ENCODE peak calls at places on chromosomes 7 and 10, in eight cellular contexts. I is CD8-positive, alpha-beta memory T cell; S is IMR-90; T is heart left ventricle; K is aorta; D is right lobe of liver; R is right atrium auricular region; Z is CD8-positive, alpha-beta T cell. B is an unnamed sample. For H3K27me3 and H3K4me1, the result is how much of the 10 kb centered on the place peaks cover.

GRCh38 chr7:2944729-2945128 is 98.9 kb downstream of the CARD11 start:
- DNase-seq in I (no peak), S (no peak), T (no peak), K (no peak), D (no peak), R (no peak), Z (no peak), B (no peak)

GRCh38 chr7:816751-817671 is 15.3 kb upstream of the SUN1 start:
- DNase-seq in I (peak), S (no peak), T (no peak), K (peak), D (no peak), R (no peak), Z (no peak), B (no peak)

GRCh38 chr7:16743207-16743606 is 10.3 kb upstream of the TSPAN13 start:
- DNase-seq in I (no peak), S (peak), T (no peak), K (no peak), D (no peak), R (no peak), Z (no peak), B (no peak)

GRCh38 chr7:97555845-97556431 is 175.9 kb upstream of the TAC1 start:
- DNase-seq in I (no peak), S (no peak), T (no peak), K (no peak), D (no peak), R (no peak), Z (no peak), B (no peak)

GRCh38 chr10:132482090-132482489 is 55.5 kb upstream of the INPP5A start:
- DNase-seq in I (no peak), S (peak), T (no peak), K (peak), D (no peak), R (no peak), Z (no peak), B (no peak)

GRCh38 chr7:30505174-30505697 is 607 bp upstream of the GGCT start:
- DNase-seq in I (no peak), S (no peak), T (no peak), K (no peak), D (no peak), R (no peak), Z (no peak), B (no peak)

GRCh38 chr7:123367508-123368122 is 166.8 kb downstream of the IQUB start:
- DNase-seq in I (no peak), S (no peak), T (no peak), K (no peak), D (no peak), R (no peak), Z (no peak), B (no peak)

GRCh38 chr7:107007004-107007891 is 37.3 kb upstream of the PRKAR2B start:
- DNase-seq in I (no peak), S (no peak), T (peak), K (no peak), D (no peak), R (no peak), Z (no peak), B (no peak)

GRCh38 chr7:27198871-27199801 is 755 bp downstream of the HOXA13 start:
- DNase-seq in I (no peak), S (no peak), T (no peak), K (peak), D (peak), R (no peak), Z (peak), B (no peak)

GRCh38 chr10:72738476-72738875 is 46.5 kb downstream of the MCU start:
- DNase-seq in I (no peak), S (no peak), T (peak), K (no peak), D (no peak), R (no peak), Z (no peak), B (no peak)

GRCh38 chr7:75042299-75042698 is 31.3 kb downstream of the RCC1L start:
- DNase-seq in I (no peak), S (no peak), T (no peak), K (peak), D (no peak), R (no peak), Z (no peak), B (no peak)

GRCh38 chr10:33715303-33715702 is 380.8 kb upstream of the NRP1 start:
- DNase-seq in I (no peak), S (no peak), T (peak), K (no peak), D (no peak), R (no peak), Z (no peak), B (peak)

GRCh38 chr10:15370741-15371701 is at the start of gene FAM171A1:
- DNase-seq in I (peak), S (peak), T (peak), K (peak), D (peak), R (no peak), Z (peak), B (no peak)

GRCh38 chr7:44042221-44042620 is 2.3 kb upstream of the DBNL start:
- DNase-seq in I (no peak), S (no peak), T (no peak), K (no peak), D (no peak), R (no peak), Z (no peak), B (no peak)

GRCh38 chr10:63798599-63799498 is 277.6 kb downstream of the REEP3 start:
- DNase-seq in I (no peak), S (peak), T (peak), K (peak), D (no peak), R (peak), Z (no peak), B (peak)

GRCh38 chr10:73780966-73781365 is 882 bp upstream of the CHCHD1 start:
- DNase-seq in I (no peak), S (peak), T (no peak), K (no peak), D (no peak), R (no peak), Z (no peak), B (no peak)

GRCh38 chr7:130735273-130735716 is 1.3 kb upstream of the KLF14 start:
- DNase-seq in I (no peak), S (no peak), T (no peak), K (no peak), D (no peak), R (no peak), Z (no peak), B (no peak)

GRCh38 chr7:130736298-130736900 is 2.4 kb upstream of the KLF14 start:
- DNase-seq in I (no peak), S (no peak), T (no peak), K (no peak), D (no peak), R (no peak), Z (no peak), B (no peak)

GRCh38 chr7:130732980-130733865 is 784 bp downstream of the KLF14 start:
- DNase-seq in I (peak), S (peak), T (no peak), K (no peak), D (peak), R (no peak), Z (no peak), B (peak)

GRCh38 chr7:130733866-130734524 is at the start of gene KLF14:
- DNase-seq in I (peak), S (no peak), T (no peak), K (no peak), D (peak), R (no peak), Z (peak), B (no peak)

GRCh38 chr7:130734525-130735272 is 692 bp upstream of the KLF14 start:
- DNase-seq in I (peak), S (peak), T (no peak), K (no peak), D (no peak), R (no peak), Z (no peak), B (no peak)
- H3K27me3 ChIP-seq in I (under half), S (half or more), T (half or more), K (under half), D (under half), R (under half), Z (under half), B (under half)

GRCh38 chr7:90835861-90836260 is 239.7 kb downstream of the CDK14 start:
- DNase-seq in I (no peak), S (no peak), T (no peak), K (no peak), D (no peak), R (no peak), Z (no peak), B (no peak)

GRCh38 chr7:90834771-90835170 is 238.7 kb downstream of the CDK14 start:
- DNase-seq in I (no peak), S (no peak), T (no peak), K (no peak), D (no peak), R (no peak), Z (no peak), B (no peak)

GRCh38 chr7:90838799-90839198 is 242.7 kb downstream of the CDK14 start:
- DNase-seq in I (no peak), S (no peak), T (no peak), K (no peak), D (no peak), R (no peak), Z (no peak), B (no peak)

GRCh38 chr7:90839892-90840291 is 243.8 kb downstream of the CDK14 start:
- DNase-seq in I (no peak), S (no peak), T (no peak), K (no peak), D (no peak), R (no peak), Z (no peak), B (no peak)

DNA sequence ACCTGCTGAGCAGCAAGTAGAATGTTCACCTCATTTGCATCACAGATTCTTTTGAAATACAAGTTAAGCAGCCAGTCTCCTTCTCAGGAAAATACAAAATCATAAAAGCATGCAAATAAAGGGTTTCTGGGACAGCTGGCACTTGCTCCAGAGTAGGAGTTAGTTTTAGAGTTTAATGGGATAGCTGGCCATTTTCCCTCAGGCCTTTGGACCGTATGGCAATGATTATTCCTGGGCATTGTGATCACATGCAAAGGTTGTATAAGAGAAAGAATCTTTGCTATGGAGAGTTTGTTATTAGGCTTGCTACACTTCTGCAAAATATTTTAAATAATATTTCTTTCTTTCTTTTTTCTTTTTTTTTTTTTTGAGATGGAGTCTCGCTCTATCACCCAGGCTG is 240.8 kb downstream of the CDK14 start:
- DNase-seq in I (no peak), S (no peak), T (no peak), K (no peak), D (no peak), R (no peak), Z (no peak), B (no peak)
- H3K4me1 ChIP-seq in I (under half), S (under half), T (under half), K (under half), D (under half), R (under half), Z (under half), B (under half)

DNA sequence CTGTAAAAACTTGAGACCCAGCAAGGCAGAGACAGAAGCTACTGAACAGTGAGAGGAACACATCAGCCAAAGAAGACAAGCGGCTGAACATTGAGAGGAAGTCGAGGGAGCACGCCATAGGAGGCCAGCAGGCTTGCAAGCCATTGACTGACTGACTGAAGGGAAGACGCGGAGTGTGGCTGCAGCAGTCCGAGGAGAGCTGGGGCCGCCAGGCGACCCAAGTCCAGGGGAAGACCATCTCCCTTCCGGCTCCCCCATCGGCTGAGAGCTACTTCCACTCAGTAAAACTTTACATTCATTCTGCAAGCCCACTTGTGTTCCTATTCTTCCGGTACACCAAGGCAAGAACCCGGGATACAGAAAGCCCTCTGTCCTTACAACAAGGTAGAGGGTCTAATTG is 167.3 kb upstream of the MBL2 start:
- DNase-seq in I (no peak), S (no peak), T (no peak), K (no peak), D (no peak), R (no peak), Z (no peak), B (no peak)
- H3K27me3 ChIP-seq in I (under half), S (under half), T (under half), K (under half), D (under half), R (under half), Z (under half), B (under half)

GRCh38 chr10:70647086-70647485 is 25.2 kb upstream of the ADAMTS14 start:
- DNase-seq in I (no peak), S (no peak), T (no peak), K (no peak), D (no peak), R (no peak), Z (no peak), B (no peak)
- H3K4me1 ChIP-seq in I (under half), S (under half), T (under half), K (under half), D (under half), R (under half), Z (under half), B (under half)

GRCh38 chr10:123518765-123519164 is 147.4 kb upstream of the GPR26 start:
- DNase-seq in I (no peak), S (no peak), T (no peak), K (no peak), D (no peak), R (peak), Z (peak), B (no peak)

GRCh38 chr10:123517901-123518300 is 148.3 kb upstream of the GPR26 start:
- DNase-seq in I (no peak), S (no peak), T (no peak), K (no peak), D (no peak), R (no peak), Z (peak), B (no peak)

GRCh38 chr10:123521076-123521475 is 145.1 kb upstream of the GPR26 start:
- DNase-seq in I (no peak), S (no peak), T (no peak), K (no peak), D (no peak), R (no peak), Z (peak), B (no peak)

GRCh38 chr10:123521556-123521955 is 144.6 kb upstream of the GPR26 start:
- DNase-seq in I (no peak), S (no peak), T (no peak), K (no peak), D (no peak), R (no peak), Z (peak), B (no peak)

DNA sequence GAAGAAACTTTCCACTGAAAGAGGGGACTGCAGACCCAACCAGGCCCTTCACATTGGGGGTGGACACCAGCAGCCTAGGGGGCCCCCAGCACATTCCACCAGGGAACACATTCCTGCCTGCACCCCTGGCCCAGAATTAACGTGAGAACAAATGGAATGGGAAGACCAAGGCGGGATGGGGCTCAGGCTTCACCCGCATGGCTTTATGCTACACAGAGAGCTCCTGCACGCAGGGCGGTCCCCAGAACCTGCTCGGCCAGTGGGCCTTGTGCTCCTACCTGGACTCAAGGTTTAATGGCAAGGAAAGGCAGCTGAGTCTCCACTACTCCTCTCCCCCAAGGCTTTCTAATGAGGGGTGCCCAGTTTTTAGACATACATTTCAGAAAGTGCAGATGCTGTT is 146.3 kb upstream of the GPR26 start:
- DNase-seq in I (no peak), S (no peak), T (no peak), K (no peak), D (no peak), R (peak), Z (peak), B (no peak)
- H3K27me3 ChIP-seq in I (under half), S (under half), T (under half), K (under half), D (under half), R (under half), Z (under half), B (under half)

GRCh38 chr10:44981172-44982113 is 2.8 kb upstream of the DEPP1 start:
- DNase-seq in I (no peak), S (peak), T (peak), K (peak), D (no peak), R (no peak), Z (no peak), B (peak)
- H3K4me1 ChIP-seq in I (under half), S (half or more), T (half or more), K (under half), D (under half), R (half or more), Z (under half), B (half or more)

GRCh38 chr10:88081457-88082054 is 218.1 kb downstream of the PTEN start:
- DNase-seq in I (no peak), S (no peak), T (no peak), K (no peak), D (no peak), R (no peak), Z (no peak), B (no peak)
- H3K27me3 ChIP-seq in I (under half), S (under half), T (under half), K (under half), D (under half), R (under half), Z (under half), B (under half)